ENCODE peak calls at places on chromosomes 3 and 15, in nine cellular contexts. Y is left ventricle myocardium inferior; Z is heart left ventricle; V is HCT116; X is uterus; C is tibial artery; Q is cardiac muscle cell; H is suprapubic skin; I is CD8-positive, alpha-beta memory T cell. N is an unnamed sample. For H3K4me1, the result is how much of the 10 kb centered on the place peaks cover.

GRCh38 chr15:67422296-67422695 is 98.6 kb upstream of the C15orf61 start:
- DNase-seq in Y (no peak), V (no peak), X (no peak), I (no peak), C (no peak), Z (no peak), H (no peak), Q (no peak), N (no peak)

GRCh38 chr3:143217283-143217682 is 97.7 kb downstream of the CHST2 start:
- DNase-seq in H (no peak), C (no peak), Y (no peak), Q (no peak), Z (no peak), V (no peak), I (no peak), X (no peak), N (peak)

GRCh38 chr3:190261740-190262139 is 60.5 kb downstream of the CLDN1 start:
- DNase-seq in X (no peak), I (no peak), C (no peak), H (no peak), Q (no peak), V (no peak), Z (no peak), Y (no peak), N (no peak)

GRCh38 chr3:193828477-193828876 is 235.5 kb downstream of the OPA1 start:
- DNase-seq in Q (no peak), Z (no peak), I (no peak), V (no peak), H (no peak), X (no peak), C (no peak), Y (no peak), N (no peak)

GRCh38 chr3:152611905-152612304 is 223.0 kb upstream of the P2RY1 start:
- DNase-seq in Z (no peak), I (no peak), X (no peak), C (no peak), Y (no peak), H (no peak), V (no peak), Q (no peak), N (no peak)

GRCh38 chr3:16881896-16882645 is 2.7 kb upstream of the PLCL2 start:
- DNase-seq in Z (peak), V (no peak), Q (no peak), C (peak), H (no peak), X (no peak), I (no peak), Y (peak), N (no peak)

GRCh38 chr3:5651351-5651750 is 463.8 kb downstream of the EDEM1 start:
- DNase-seq in H (no peak), I (no peak), Q (no peak), X (no peak), V (no peak), Y (no peak), C (no peak), Z (no peak), N (no peak)

GRCh38 chr3:109569121-109569520 is 231.8 kb upstream of the DPPA4 start:
- DNase-seq in Z (no peak), C (no peak), X (no peak), Y (no peak), I (no peak), Q (no peak), V (no peak), H (no peak), N (no peak)

GRCh38 chr3:138608322-138609214 is at the start of gene FAIM:
- DNase-seq in Y (peak), C (peak), X (peak), Z (peak), I (peak), H (peak), Q (peak), V (peak), N (peak)

GRCh38 chr15:72758195-72758594 is 25.4 kb downstream of the ADPGK start:
- DNase-seq in Q (peak), H (no peak), C (no peak), I (no peak), Z (peak), X (no peak), V (no peak), Y (no peak), N (no peak)

GRCh38 chr3:9169326-9169725 is 80.1 kb downstream of the SRGAP3 start:
- DNase-seq in C (no peak), I (no peak), Z (no peak), H (no peak), V (no peak), Q (no peak), Y (no peak), X (no peak), N (no peak)

GRCh38 chr15:31427411-31427810 is 100.8 kb downstream of the KLF13 start:
- DNase-seq in I (no peak), Z (no peak), V (no peak), X (no peak), H (no peak), Q (peak), Y (no peak), C (no peak), N (no peak)

GRCh38 chr15:68700395-68701123 is 120.1 kb downstream of the ANP32A start:
- DNase-seq in V (no peak), H (no peak), Z (peak), I (no peak), C (peak), Q (peak), X (peak), Y (peak), N (no peak)

GRCh38 chr3:33645060-33645841 is 72.8 kb downstream of the CLASP2 start:
- DNase-seq in X (no peak), Z (no peak), V (no peak), Y (no peak), I (peak), H (no peak), C (no peak), Q (peak), N (no peak)

GRCh38 chr3:192417012-192417411 is 310.3 kb downstream of the FGF12 start:
- DNase-seq in H (no peak), Z (no peak), V (no peak), I (no peak), Q (peak), Y (no peak), C (no peak), X (no peak), N (no peak)

GRCh38 chr3:172341482-172342059 is 106.7 kb downstream of the GHSR start:
- DNase-seq in I (peak), Z (no peak), V (peak), H (no peak), C (no peak), X (no peak), Q (peak), Y (no peak), N (no peak)

GRCh38 chr15:31528846-31529245 is 202.2 kb downstream of the KLF13 start:
- DNase-seq in H (no peak), Z (no peak), X (no peak), Y (no peak), C (no peak), I (no peak), Q (no peak), V (no peak), N (no peak)

GRCh38 chr15:73994912-73995622 is 551 bp downstream of the PML start:
- DNase-seq in H (peak), V (no peak), C (no peak), Z (peak), Y (no peak), X (no peak), I (peak), Q (peak), N (no peak)

GRCh38 chr15:75531041-75531450 is 48.1 kb downstream of the PTPN9 start:
- DNase-seq in X (peak), Z (peak), H (peak), Y (peak), C (peak), I (no peak), V (no peak), Q (peak), N (no peak)
- H3K4me1 ChIP-seq in X (under half), Z (under half), H (under half), Y (under half), C (under half), I (under half), V (under half), Q (under half), N (under half)

GRCh38 chr15:57027596-57027995 is 109.2 kb downstream of the TCF12 start:
- DNase-seq in Q (no peak), Z (no peak), V (no peak), I (no peak), C (no peak), H (no peak), X (no peak), Y (no peak), N (no peak)
- H3K4me1 ChIP-seq in Q (under half), Z (under half), V (under half), I (under half), C (under half), H (under half), X (under half), Y (under half), N (under half)

GRCh38 chr15:64016257-64016656 is 30.0 kb downstream of the DAPK2 start:
- DNase-seq in Z (no peak), Y (no peak), H (no peak), V (no peak), X (no peak), I (no peak), C (no peak), Q (no peak), N (no peak)

GRCh38 chr15:64017082-64017588 is 29.1 kb downstream of the DAPK2 start:
- DNase-seq in V (peak), C (no peak), Y (no peak), Z (no peak), I (no peak), H (no peak), X (no peak), Q (no peak), N (no peak)

GRCh38 chr15:64014995-64015394 is 31.3 kb downstream of the DAPK2 start:
- DNase-seq in C (no peak), X (no peak), I (no peak), Q (no peak), Y (peak), V (no peak), H (no peak), Z (peak), N (no peak)

GRCh38 chr15:64019764-64020163 is 26.5 kb downstream of the DAPK2 start:
- DNase-seq in Z (peak), X (no peak), I (no peak), H (no peak), Q (no peak), V (no peak), Y (peak), C (no peak), N (no peak)

DNA sequence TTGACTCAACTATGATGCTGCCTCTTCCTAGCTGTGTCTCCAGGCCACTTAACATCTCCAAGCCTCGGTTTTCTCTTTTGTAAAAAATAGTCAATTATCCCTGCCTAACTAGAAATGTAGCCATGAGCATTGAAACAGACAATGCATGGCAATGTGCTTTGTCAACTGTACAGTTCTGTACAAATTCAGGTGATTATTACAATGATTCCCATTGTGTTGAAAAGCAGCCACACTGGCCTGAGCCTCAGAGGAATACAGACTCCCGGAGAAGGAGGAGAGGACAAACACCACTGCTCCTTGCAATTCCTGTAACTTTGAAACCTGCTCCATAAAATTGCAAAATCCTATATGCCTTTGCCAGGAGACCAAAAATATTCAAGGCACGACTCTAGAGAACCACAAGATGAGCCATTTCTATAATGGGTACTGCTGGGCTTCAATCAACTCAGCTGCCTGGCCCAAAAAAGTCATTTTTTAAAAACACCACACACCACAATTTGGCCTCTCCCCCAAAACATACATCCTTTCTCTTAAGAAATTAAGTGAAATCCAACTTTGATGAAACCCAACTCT is 28.6 kb downstream of the DAPK2 start:
- DNase-seq in Z (no peak), I (no peak), Q (peak), C (no peak), Y (no peak), H (no peak), V (no peak), X (no peak), N (no peak)
- H3K4me1 ChIP-seq in Z (under half), I (under half), Q (under half), C (under half), Y (half or more), H (under half), V (under half), X (under half), N (under half)

DNA sequence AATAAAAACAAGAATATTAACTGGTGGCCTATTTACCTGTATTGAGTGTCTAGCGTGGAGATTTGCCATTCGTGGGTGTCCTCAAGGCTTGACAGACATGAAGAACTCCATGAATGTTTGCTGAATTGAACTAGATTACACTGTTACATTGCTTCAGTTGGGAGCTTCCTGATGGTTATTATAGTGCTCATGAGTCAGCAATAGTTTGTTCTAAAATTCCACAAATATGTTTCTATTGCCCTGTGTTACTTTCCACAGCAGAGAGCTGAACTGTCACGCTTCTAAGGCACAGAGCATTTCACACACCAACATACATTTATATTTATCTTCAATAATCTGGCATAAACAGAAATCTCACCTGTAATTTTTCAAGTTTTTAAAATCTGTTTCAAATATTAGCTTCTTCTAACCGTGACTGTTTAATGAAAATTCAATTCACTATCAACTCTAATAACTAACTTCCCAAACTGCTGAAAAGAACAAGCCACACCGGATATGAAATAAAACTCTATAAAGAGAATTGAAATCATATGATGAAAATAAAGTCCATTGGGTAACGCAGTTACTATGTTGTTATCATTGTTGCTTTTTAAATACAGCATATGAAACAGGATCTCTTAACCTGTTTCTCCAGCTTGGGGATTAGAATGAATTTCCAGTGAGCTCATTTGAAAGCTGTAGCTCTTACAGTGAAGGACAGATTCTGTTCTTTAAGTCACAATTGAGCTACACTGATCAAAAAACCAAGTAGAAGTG is 61.2 kb upstream of the MCF2L2 start:
- DNase-seq in Z (no peak), C (no peak), Q (peak), Y (no peak), X (no peak), I (no peak), H (no peak), V (no peak), N (peak)
- H3K4me1 ChIP-seq in Z (under half), C (under half), Q (under half), Y (under half), X (under half), I (under half), H (under half), V (under half), N (under half)

DNA sequence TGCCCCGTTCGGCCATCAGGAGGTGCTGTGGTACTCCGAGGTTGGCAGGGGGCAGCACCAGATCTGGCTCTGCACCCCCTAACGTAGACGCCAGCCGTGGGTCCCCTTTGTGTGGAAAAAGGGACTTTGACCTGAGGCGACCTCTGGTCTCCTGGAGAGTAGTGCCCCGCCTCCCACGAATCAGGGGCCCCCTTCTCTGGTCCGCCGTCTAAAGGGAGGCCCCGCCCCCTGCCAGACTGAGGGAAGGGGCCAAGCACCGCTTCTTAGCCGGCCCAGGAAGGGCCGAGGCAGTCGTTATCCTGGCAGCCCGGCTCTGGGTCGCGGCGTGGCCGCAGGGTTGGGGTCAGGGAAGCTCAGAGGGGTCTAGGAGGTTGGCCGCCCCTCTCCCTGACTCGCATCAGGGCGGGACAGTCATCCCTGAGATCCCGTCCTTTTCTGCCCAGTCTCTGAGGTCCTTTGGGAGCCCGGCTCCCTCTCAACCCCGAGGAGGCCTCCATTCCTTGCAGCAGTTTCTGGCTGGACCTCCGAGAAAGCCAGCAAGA is 630 bp downstream of the HYAL2 start:
- DNase-seq in C (no peak), I (no peak), Q (no peak), Z (no peak), Y (no peak), H (no peak), V (no peak), X (no peak), N (no peak)
- H3K4me1 ChIP-seq in C (under half), I (under half), Q (under half), Z (half or more), Y (half or more), H (half or more), V (half or more), X (under half), N (half or more)